ENCODE peak calls at places on chromosomes 3 and 15, in nine cellular contexts. One of them, this sample, is unnamed.

GRCh38 chr15:82810863-82811421 is 1.5 kb downstream of the WHAMM start:
- DNase-seq in B cell: no peak
- DNase-seq in EH: no peak
- DNase-seq in body of pancreas: no peak
- DNase-seq in GM04504: no peak
- DNase-seq in effector memory CD4-positive, alpha-beta T cell: peak; percentile 38
- DNase-seq in neural crest cell: no peak
- DNase-seq in stimulated activated CD4-positive, alpha-beta T cell treated with anti-CD3 and anti-CD28 coated beads, Interleukin-12 subunit alpha, Interleukin-12 subunit beta, amount 100 ng/mL, for 4 hours: peak; percentile 7
- DNase-seq in cerebellar nuclear complex: no peak
- DNase-seq in this sample: peak; percentile 72

GRCh38 chr3:72200332-72200731 is 415.4 kb upstream of the PROK2 start:
- DNase-seq in B cell: no peak
- DNase-seq in EH: no peak
- DNase-seq in body of pancreas: no peak
- DNase-seq in GM04504: no peak
- DNase-seq in effector memory CD4-positive, alpha-beta T cell: no peak
- DNase-seq in neural crest cell: no peak
- DNase-seq in stimulated activated CD4-positive, alpha-beta T cell treated with anti-CD3 and anti-CD28 coated beads, Interleukin-12 subunit alpha, Interleukin-12 subunit beta, amount 100 ng/mL, for 4 hours: no peak
- DNase-seq in cerebellar nuclear complex: no peak
- DNase-seq in this sample: no peak

GRCh38 chr3:127970966-127971592 is 56.0 kb downstream of the KBTBD12 start:
- DNase-seq in B cell: peak; percentile 38
- DNase-seq in EH: peak; percentile 71
- DNase-seq in body of pancreas: no peak
- DNase-seq in GM04504: no peak
- DNase-seq in effector memory CD4-positive, alpha-beta T cell: no peak
- DNase-seq in neural crest cell: no peak
- DNase-seq in stimulated activated CD4-positive, alpha-beta T cell treated with anti-CD3 and anti-CD28 coated beads, Interleukin-12 subunit alpha, Interleukin-12 subunit beta, amount 100 ng/mL, for 4 hours: no peak
- DNase-seq in cerebellar nuclear complex: no peak
- DNase-seq in this sample: no peak

GRCh38 chr3:122355612-122356011 is 27.4 kb downstream of the MIX23 start:
- DNase-seq in B cell: no peak
- DNase-seq in EH: no peak
- DNase-seq in body of pancreas: no peak
- DNase-seq in GM04504: no peak
- DNase-seq in effector memory CD4-positive, alpha-beta T cell: no peak
- DNase-seq in neural crest cell: no peak
- DNase-seq in stimulated activated CD4-positive, alpha-beta T cell treated with anti-CD3 and anti-CD28 coated beads, Interleukin-12 subunit alpha, Interleukin-12 subunit beta, amount 100 ng/mL, for 4 hours: no peak
- DNase-seq in cerebellar nuclear complex: no peak
- DNase-seq in this sample: no peak

GRCh38 chr3:73687081-73688004 is 62.6 kb upstream of the PDZRN3 start:
- DNase-seq in B cell: no peak
- DNase-seq in EH: peak; percentile 82
- DNase-seq in body of pancreas: no peak
- DNase-seq in GM04504: no peak
- DNase-seq in effector memory CD4-positive, alpha-beta T cell: no peak
- DNase-seq in neural crest cell: no peak
- DNase-seq in stimulated activated CD4-positive, alpha-beta T cell treated with anti-CD3 and anti-CD28 coated beads, Interleukin-12 subunit alpha, Interleukin-12 subunit beta, amount 100 ng/mL, for 4 hours: no peak
- DNase-seq in cerebellar nuclear complex: no peak
- DNase-seq in this sample: no peak

GRCh38 chr3:192887047-192887446 is 30.6 kb downstream of the MB21D2 start:
- DNase-seq in B cell: no peak
- DNase-seq in EH: no peak
- DNase-seq in body of pancreas: no peak
- DNase-seq in GM04504: no peak
- DNase-seq in effector memory CD4-positive, alpha-beta T cell: no peak
- DNase-seq in neural crest cell: no peak
- DNase-seq in stimulated activated CD4-positive, alpha-beta T cell treated with anti-CD3 and anti-CD28 coated beads, Interleukin-12 subunit alpha, Interleukin-12 subunit beta, amount 100 ng/mL, for 4 hours: no peak
- DNase-seq in cerebellar nuclear complex: no peak
- DNase-seq in this sample: no peak

GRCh38 chr3:180073561-180073960 is 36.8 kb upstream of the PEX5L start:
- DNase-seq in B cell: no peak
- DNase-seq in EH: no peak
- DNase-seq in body of pancreas: no peak
- DNase-seq in GM04504: no peak
- DNase-seq in effector memory CD4-positive, alpha-beta T cell: no peak
- DNase-seq in neural crest cell: no peak
- DNase-seq in stimulated activated CD4-positive, alpha-beta T cell treated with anti-CD3 and anti-CD28 coated beads, Interleukin-12 subunit alpha, Interleukin-12 subunit beta, amount 100 ng/mL, for 4 hours: no peak
- DNase-seq in cerebellar nuclear complex: no peak
- DNase-seq in this sample: no peak

GRCh38 chr3:196694202-196694638 is 17.8 kb downstream of the CEP19 start:
- DNase-seq in B cell: peak; percentile 60
- DNase-seq in EH: peak; percentile 37
- DNase-seq in body of pancreas: no peak
- DNase-seq in GM04504: no peak
- DNase-seq in effector memory CD4-positive, alpha-beta T cell: no peak
- DNase-seq in neural crest cell: no peak
- DNase-seq in stimulated activated CD4-positive, alpha-beta T cell treated with anti-CD3 and anti-CD28 coated beads, Interleukin-12 subunit alpha, Interleukin-12 subunit beta, amount 100 ng/mL, for 4 hours: peak; percentile 4
- DNase-seq in cerebellar nuclear complex: no peak
- DNase-seq in this sample: no peak

GRCh38 chr15:42137461-42138261 is 18.8 kb downstream of the PLA2G4F start:
- DNase-seq in B cell: no peak
- DNase-seq in EH: peak; percentile 61
- DNase-seq in body of pancreas: no peak
- DNase-seq in GM04504: peak; percentile 24
- DNase-seq in effector memory CD4-positive, alpha-beta T cell: no peak
- DNase-seq in neural crest cell: peak; percentile 22
- DNase-seq in stimulated activated CD4-positive, alpha-beta T cell treated with anti-CD3 and anti-CD28 coated beads, Interleukin-12 subunit alpha, Interleukin-12 subunit beta, amount 100 ng/mL, for 4 hours: no peak
- DNase-seq in cerebellar nuclear complex: no peak
- DNase-seq in this sample: no peak

GRCh38 chr3:53796161-53796560 is 50.1 kb downstream of the CHDH start:
- DNase-seq in B cell: no peak
- DNase-seq in EH: no peak
- DNase-seq in body of pancreas: no peak
- DNase-seq in GM04504: no peak
- DNase-seq in effector memory CD4-positive, alpha-beta T cell: no peak
- DNase-seq in neural crest cell: no peak
- DNase-seq in stimulated activated CD4-positive, alpha-beta T cell treated with anti-CD3 and anti-CD28 coated beads, Interleukin-12 subunit alpha, Interleukin-12 subunit beta, amount 100 ng/mL, for 4 hours: no peak
- DNase-seq in cerebellar nuclear complex: peak; percentile 93
- DNase-seq in this sample: peak; percentile 55

GRCh38 chr3:107367353-107367752 is 9.9 kb upstream of the CCDC54 start:
- DNase-seq in B cell: no peak
- DNase-seq in EH: peak; percentile 84
- DNase-seq in body of pancreas: no peak
- DNase-seq in GM04504: peak; percentile 30
- DNase-seq in effector memory CD4-positive, alpha-beta T cell: no peak
- DNase-seq in neural crest cell: no peak
- DNase-seq in stimulated activated CD4-positive, alpha-beta T cell treated with anti-CD3 and anti-CD28 coated beads, Interleukin-12 subunit alpha, Interleukin-12 subunit beta, amount 100 ng/mL, for 4 hours: no peak
- DNase-seq in cerebellar nuclear complex: no peak
- DNase-seq in this sample: no peak

GRCh38 chr15:101675015-101675414 is 22.8 kb upstream of the TM2D3 start:
- DNase-seq in B cell: no peak
- DNase-seq in EH: peak; percentile 98
- DNase-seq in body of pancreas: no peak
- DNase-seq in GM04504: peak; percentile 65
- DNase-seq in effector memory CD4-positive, alpha-beta T cell: no peak
- DNase-seq in neural crest cell: no peak
- DNase-seq in stimulated activated CD4-positive, alpha-beta T cell treated with anti-CD3 and anti-CD28 coated beads, Interleukin-12 subunit alpha, Interleukin-12 subunit beta, amount 100 ng/mL, for 4 hours: no peak
- DNase-seq in cerebellar nuclear complex: no peak
- DNase-seq in this sample: no peak

GRCh38 chr3:16066975-16067374 is 107.5 kb upstream of the GALNT15 start:
- DNase-seq in B cell: no peak
- DNase-seq in EH: peak; percentile 100
- DNase-seq in body of pancreas: no peak
- DNase-seq in GM04504: peak; percentile 92
- DNase-seq in effector memory CD4-positive, alpha-beta T cell: no peak
- DNase-seq in neural crest cell: no peak
- DNase-seq in stimulated activated CD4-positive, alpha-beta T cell treated with anti-CD3 and anti-CD28 coated beads, Interleukin-12 subunit alpha, Interleukin-12 subunit beta, amount 100 ng/mL, for 4 hours: no peak
- DNase-seq in cerebellar nuclear complex: no peak
- DNase-seq in this sample: no peak

GRCh38 chr3:181487236-181487978 is 224.3 kb upstream of the SOX2 start:
- DNase-seq in B cell: no peak
- DNase-seq in EH: no peak
- DNase-seq in body of pancreas: no peak
- DNase-seq in GM04504: no peak
- DNase-seq in effector memory CD4-positive, alpha-beta T cell: no peak
- DNase-seq in neural crest cell: no peak
- DNase-seq in stimulated activated CD4-positive, alpha-beta T cell treated with anti-CD3 and anti-CD28 coated beads, Interleukin-12 subunit alpha, Interleukin-12 subunit beta, amount 100 ng/mL, for 4 hours: no peak
- DNase-seq in cerebellar nuclear complex: no peak
- DNase-seq in this sample: no peak

GRCh38 chr3:188358787-188359493 is 205.0 kb downstream of the LPP start:
- DNase-seq in B cell: peak; percentile 31
- DNase-seq in EH: no peak
- DNase-seq in body of pancreas: no peak
- DNase-seq in GM04504: no peak
- DNase-seq in effector memory CD4-positive, alpha-beta T cell: no peak
- DNase-seq in neural crest cell: no peak
- DNase-seq in stimulated activated CD4-positive, alpha-beta T cell treated with anti-CD3 and anti-CD28 coated beads, Interleukin-12 subunit alpha, Interleukin-12 subunit beta, amount 100 ng/mL, for 4 hours: no peak
- DNase-seq in cerebellar nuclear complex: no peak
- DNase-seq in this sample: no peak

GRCh38 chr3:177236704-177237103 is 39.4 kb upstream of the TBL1XR1 start:
- DNase-seq in B cell: no peak
- DNase-seq in EH: no peak
- DNase-seq in body of pancreas: no peak
- DNase-seq in GM04504: no peak
- DNase-seq in effector memory CD4-positive, alpha-beta T cell: no peak
- DNase-seq in neural crest cell: no peak
- DNase-seq in stimulated activated CD4-positive, alpha-beta T cell treated with anti-CD3 and anti-CD28 coated beads, Interleukin-12 subunit alpha, Interleukin-12 subunit beta, amount 100 ng/mL, for 4 hours: no peak
- DNase-seq in cerebellar nuclear complex: no peak
- DNase-seq in this sample: no peak

GRCh38 chr15:76961277-76962010 is 29.9 kb downstream of the RCN2 start:
- DNase-seq in B cell: no peak
- DNase-seq in EH: no peak
- DNase-seq in body of pancreas: no peak
- DNase-seq in GM04504: no peak
- DNase-seq in effector memory CD4-positive, alpha-beta T cell: no peak
- DNase-seq in neural crest cell: no peak
- DNase-seq in stimulated activated CD4-positive, alpha-beta T cell treated with anti-CD3 and anti-CD28 coated beads, Interleukin-12 subunit alpha, Interleukin-12 subunit beta, amount 100 ng/mL, for 4 hours: no peak
- DNase-seq in cerebellar nuclear complex: no peak
- DNase-seq in this sample: no peak

GRCh38 chr3:174786825-174787224 is 72.3 kb upstream of the NAALADL2 start:
- DNase-seq in B cell: no peak
- DNase-seq in EH: no peak
- DNase-seq in body of pancreas: no peak
- DNase-seq in GM04504: no peak
- DNase-seq in effector memory CD4-positive, alpha-beta T cell: no peak
- DNase-seq in neural crest cell: no peak
- DNase-seq in stimulated activated CD4-positive, alpha-beta T cell treated with anti-CD3 and anti-CD28 coated beads, Interleukin-12 subunit alpha, Interleukin-12 subunit beta, amount 100 ng/mL, for 4 hours: no peak
- DNase-seq in cerebellar nuclear complex: no peak
- DNase-seq in this sample: no peak

GRCh38 chr3:46187876-46188275 is 20.2 kb downstream of the CCR1 start:
- DNase-seq in B cell: no peak
- DNase-seq in EH: peak; percentile 31
- DNase-seq in body of pancreas: no peak
- DNase-seq in GM04504: no peak
- DNase-seq in effector memory CD4-positive, alpha-beta T cell: no peak
- DNase-seq in neural crest cell: no peak
- DNase-seq in stimulated activated CD4-positive, alpha-beta T cell treated with anti-CD3 and anti-CD28 coated beads, Interleukin-12 subunit alpha, Interleukin-12 subunit beta, amount 100 ng/mL, for 4 hours: no peak
- DNase-seq in cerebellar nuclear complex: no peak
- DNase-seq in this sample: no peak

GRCh38 chr3:81550415-81550814 is 211.0 kb downstream of the GBE1 start:
- DNase-seq in B cell: no peak
- DNase-seq in EH: peak; percentile 28
- DNase-seq in body of pancreas: no peak
- DNase-seq in GM04504: no peak
- DNase-seq in effector memory CD4-positive, alpha-beta T cell: no peak
- DNase-seq in neural crest cell: no peak
- DNase-seq in stimulated activated CD4-positive, alpha-beta T cell treated with anti-CD3 and anti-CD28 coated beads, Interleukin-12 subunit alpha, Interleukin-12 subunit beta, amount 100 ng/mL, for 4 hours: no peak
- DNase-seq in cerebellar nuclear complex: no peak
- DNase-seq in this sample: no peak

GRCh38 chr15:75809986-75810750 is 33.1 kb upstream of the UBE2Q2 start:
- DNase-seq in B cell: peak; percentile 17
- DNase-seq in EH: peak; percentile 39
- DNase-seq in body of pancreas: peak; percentile 26
- DNase-seq in GM04504: no peak
- DNase-seq in effector memory CD4-positive, alpha-beta T cell: no peak
- DNase-seq in neural crest cell: no peak
- DNase-seq in stimulated activated CD4-positive, alpha-beta T cell treated with anti-CD3 and anti-CD28 coated beads, Interleukin-12 subunit alpha, Interleukin-12 subunit beta, amount 100 ng/mL, for 4 hours: no peak
- DNase-seq in cerebellar nuclear complex: no peak
- DNase-seq in this sample: no peak

GRCh38 chr3:99865321-99865720 is 47.7 kb downstream of the CMSS1 start:
- DNase-seq in B cell: no peak
- DNase-seq in EH: peak; percentile 56
- DNase-seq in body of pancreas: no peak
- DNase-seq in GM04504: no peak
- DNase-seq in effector memory CD4-positive, alpha-beta T cell: no peak
- DNase-seq in neural crest cell: no peak
- DNase-seq in stimulated activated CD4-positive, alpha-beta T cell treated with anti-CD3 and anti-CD28 coated beads, Interleukin-12 subunit alpha, Interleukin-12 subunit beta, amount 100 ng/mL, for 4 hours: no peak
- DNase-seq in cerebellar nuclear complex: no peak
- DNase-seq in this sample: no peak

GRCh38 chr3:43670635-43671522 is 19.9 kb upstream of the ABHD5 start:
- DNase-seq in B cell: no peak
- DNase-seq in EH: no peak
- DNase-seq in body of pancreas: no peak
- DNase-seq in GM04504: no peak
- DNase-seq in effector memory CD4-positive, alpha-beta T cell: no peak
- DNase-seq in neural crest cell: no peak
- DNase-seq in stimulated activated CD4-positive, alpha-beta T cell treated with anti-CD3 and anti-CD28 coated beads, Interleukin-12 subunit alpha, Interleukin-12 subunit beta, amount 100 ng/mL, for 4 hours: no peak
- DNase-seq in cerebellar nuclear complex: no peak
- DNase-seq in this sample: no peak

GRCh38 chr15:51750942-51751686 is at the start of gene TMOD2:
- DNase-seq in B cell: peak; percentile 80
- DNase-seq in EH: peak; percentile 39
- DNase-seq in body of pancreas: peak; percentile 45
- DNase-seq in GM04504: no peak
- DNase-seq in effector memory CD4-positive, alpha-beta T cell: peak; percentile 25
- DNase-seq in neural crest cell: peak; percentile 35
- DNase-seq in stimulated activated CD4-positive, alpha-beta T cell treated with anti-CD3 and anti-CD28 coated beads, Interleukin-12 subunit alpha, Interleukin-12 subunit beta, amount 100 ng/mL, for 4 hours: peak; percentile 63
- DNase-seq in cerebellar nuclear complex: no peak
- DNase-seq in this sample: no peak

GRCh38 chr3:89114841-89115223 is 7.4 kb downstream of the EPHA3 start:
- DNase-seq in B cell: no peak
- DNase-seq in EH: no peak
- DNase-seq in body of pancreas: no peak
- DNase-seq in GM04504: no peak
- DNase-seq in effector memory CD4-positive, alpha-beta T cell: no peak
- DNase-seq in neural crest cell: no peak
- DNase-seq in stimulated activated CD4-positive, alpha-beta T cell treated with anti-CD3 and anti-CD28 coated beads, Interleukin-12 subunit alpha, Interleukin-12 subunit beta, amount 100 ng/mL, for 4 hours: no peak
- DNase-seq in cerebellar nuclear complex: no peak
- DNase-seq in this sample: no peak

GRCh38 chr3:187066228-187066995 is 72.9 kb downstream of the RPL39L start:
- DNase-seq in B cell: peak; percentile 63
- DNase-seq in EH: peak; percentile 30
- DNase-seq in body of pancreas: no peak
- DNase-seq in GM04504: no peak
- DNase-seq in effector memory CD4-positive, alpha-beta T cell: no peak
- DNase-seq in neural crest cell: no peak
- DNase-seq in stimulated activated CD4-positive, alpha-beta T cell treated with anti-CD3 and anti-CD28 coated beads, Interleukin-12 subunit alpha, Interleukin-12 subunit beta, amount 100 ng/mL, for 4 hours: peak; percentile 30
- DNase-seq in cerebellar nuclear complex: no peak
- DNase-seq in this sample: no peak

GRCh38 chr15:88178631-88179030 is 77.9 kb downstream of the NTRK3 start:
- DNase-seq in B cell: no peak
- DNase-seq in EH: no peak
- DNase-seq in body of pancreas: no peak
- DNase-seq in GM04504: no peak
- DNase-seq in effector memory CD4-positive, alpha-beta T cell: no peak
- DNase-seq in neural crest cell: no peak
- DNase-seq in stimulated activated CD4-positive, alpha-beta T cell treated with anti-CD3 and anti-CD28 coated beads, Interleukin-12 subunit alpha, Interleukin-12 subunit beta, amount 100 ng/mL, for 4 hours: no peak
- DNase-seq in cerebellar nuclear complex: no peak
- DNase-seq in this sample: no peak

GRCh38 chr15:59437777-59438574 is at the start of gene FAM81A:
- DNase-seq in B cell: peak; percentile 98
- DNase-seq in EH: peak; percentile 84
- DNase-seq in body of pancreas: peak; percentile 69
- DNase-seq in GM04504: peak; percentile 22
- DNase-seq in effector memory CD4-positive, alpha-beta T cell: no peak
- DNase-seq in neural crest cell: peak; percentile 68
- DNase-seq in stimulated activated CD4-positive, alpha-beta T cell treated with anti-CD3 and anti-CD28 coated beads, Interleukin-12 subunit alpha, Interleukin-12 subunit beta, amount 100 ng/mL, for 4 hours: peak; percentile 37
- DNase-seq in cerebellar nuclear complex: no peak
- DNase-seq in this sample: peak; percentile 77

This sample was measured in natural killer cell treated with Interleukin-12 subunit alpha and Interleukin-12 subunit beta and Interleukin-15 and Interleukin-18, amount 100 ng/mL, for 72 hours.